ENCODE peak calls at places on chromosomes 5 and 9, in four cellular contexts. D is K562, G is A549, U is H1. A is an unnamed sample.

GRCh38 chr9:117414220-117414905 is 494 bp downstream of the ASTN2 start:
- DNase-seq in D (no peak), G (no peak), U (peak; percentile 79), A (no peak)

GRCh38 chr9:3912817-3913216 is 387.0 kb upstream of the RFX3 start:
- DNase-seq in D (no peak), G (no peak), U (no peak), A (no peak)

GRCh38 chr9:136273244-136273865 is 27.7 kb upstream of the QSOX2 start:
- DNase-seq in D (no peak), G (no peak), U (no peak), A (no peak)

GRCh38 chr9:5592231-5592630 is 36.7 kb upstream of the RIC1 start:
- DNase-seq in D (no peak), G (no peak), U (no peak), A (no peak)

GRCh38 chr5:52469835-52470234 is 317.9 kb upstream of the ITGA1 start:
- DNase-seq in D (no peak), G (no peak), U (no peak), A (no peak)

GRCh38 chr9:106467113-106467846 is 395.7 kb upstream of the ZNF462 start:
- DNase-seq in D (no peak), G (no peak), U (peak; percentile 59), A (no peak)

GRCh38 chr9:70093944-70094343 is 50.3 kb downstream of the MAMDC2 start:
- DNase-seq in D (no peak), G (no peak), U (no peak), A (no peak)

GRCh38 chr5:57316798-57317327 is 143.0 kb downstream of the GPBP1 start:
- DNase-seq in D (no peak), G (no peak), U (no peak), A (no peak)

GRCh38 chr5:139710370-139711066 is 62.4 kb downstream of the CXXC5 start:
- DNase-seq in D (peak; percentile 78), G (peak; percentile 47), U (peak; percentile 88), A (peak; percentile 73)
- TF ChIP-seq KDM1A in D (peak; percentile 43), G (no peak), U (no peak), A (no peak)

GRCh38 chr5:14242871-14243383 is 99.8 kb downstream of the TRIO start:
- DNase-seq in D (no peak), G (no peak), U (no peak), A (no peak)
- TF ChIP-seq PHF8 in D (no peak), G (no peak), U (no peak), A (no peak)

GRCh38 chr5:180253036-180253824 is 38.7 kb downstream of the MAPK9 start:
- DNase-seq in D (no peak), G (no peak), U (no peak), A (no peak)

GRCh38 chr5:180250329-180250728 is 41.3 kb upstream of the RASGEF1C start:
- DNase-seq in D (no peak), G (no peak), U (no peak), A (no peak)

GRCh38 chr5:180251141-180251540 is 40.7 kb downstream of the MAPK9 start:
- DNase-seq in D (no peak), G (no peak), U (no peak), A (no peak)

DNA sequence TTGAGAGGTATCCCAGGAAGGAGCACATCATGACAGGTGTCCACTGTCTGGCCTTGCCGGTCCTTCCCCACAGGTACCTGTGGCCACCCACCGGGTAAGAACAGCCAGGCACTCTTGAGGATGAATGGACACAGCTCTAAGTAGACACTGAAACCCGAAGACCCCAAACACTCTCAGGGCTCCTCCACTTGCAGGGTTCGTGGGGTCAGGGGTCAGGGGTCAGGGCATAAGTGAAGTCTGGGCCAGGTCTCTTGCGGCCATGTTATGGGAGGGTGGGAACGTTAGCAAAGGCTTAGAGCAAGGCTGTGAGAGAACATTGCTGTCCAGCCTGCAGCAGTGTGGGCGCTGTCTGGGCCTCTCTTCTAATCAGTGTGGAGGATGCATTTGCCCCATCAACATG is 40.0 kb downstream of the MAPK9 start:
- DNase-seq in D (no peak), G (no peak), U (no peak), A (no peak)
- H3K9me3 ChIP-seq in D (peaks cover 2% of the 10 kb centered on the region), G (peaks cover 93% of the 10 kb centered on the region), U (peaks cover 58% of the 10 kb centered on the region), A (peaks cover 47% of the 10 kb centered on the region)

GRCh38 chr5:177511796-177512675 is 2.4 kb upstream of the DOK3 start:
- DNase-seq in D (no peak), G (no peak), U (no peak), A (no peak)

GRCh38 chr5:177512736-177513380 is 3.2 kb upstream of the DOK3 start:
- DNase-seq in D (no peak), G (no peak), U (no peak), A (no peak)

GRCh38 chr5:177509991-177510566 is 453 bp upstream of the DOK3 start:
- DNase-seq in D (no peak), G (no peak), U (no peak), A (no peak)

GRCh38 chr5:177510567-177511053 is 984 bp upstream of the DOK3 start:
- DNase-seq in D (no peak), G (no peak), U (no peak), A (no peak)

DNA sequence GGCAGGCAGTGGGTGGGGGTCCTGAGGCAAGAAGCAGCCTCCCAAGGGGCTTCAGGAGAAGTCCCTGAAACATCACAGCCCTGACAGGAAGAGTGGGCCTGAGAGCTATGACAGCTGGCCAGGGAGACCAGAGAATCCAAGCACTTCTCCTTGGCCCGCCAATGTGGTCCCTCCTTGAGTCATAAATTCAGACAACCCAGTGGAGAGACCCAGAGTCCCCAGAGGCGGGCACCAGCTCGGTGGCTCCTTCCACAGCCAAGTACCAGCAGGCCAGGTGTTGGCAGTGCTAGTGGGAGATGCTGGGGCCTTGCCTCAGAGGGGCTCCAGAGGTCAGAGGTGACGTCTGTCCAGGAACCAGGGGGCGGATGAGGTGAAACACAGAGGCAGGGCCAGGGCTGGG is 1.6 kb upstream of the DOK3 start:
- DNase-seq in D (no peak), G (no peak), U (no peak), A (no peak)
- TF ChIP-seq KDM1A in D (no peak), G (no peak), U (no peak), A (no peak)

DNA sequence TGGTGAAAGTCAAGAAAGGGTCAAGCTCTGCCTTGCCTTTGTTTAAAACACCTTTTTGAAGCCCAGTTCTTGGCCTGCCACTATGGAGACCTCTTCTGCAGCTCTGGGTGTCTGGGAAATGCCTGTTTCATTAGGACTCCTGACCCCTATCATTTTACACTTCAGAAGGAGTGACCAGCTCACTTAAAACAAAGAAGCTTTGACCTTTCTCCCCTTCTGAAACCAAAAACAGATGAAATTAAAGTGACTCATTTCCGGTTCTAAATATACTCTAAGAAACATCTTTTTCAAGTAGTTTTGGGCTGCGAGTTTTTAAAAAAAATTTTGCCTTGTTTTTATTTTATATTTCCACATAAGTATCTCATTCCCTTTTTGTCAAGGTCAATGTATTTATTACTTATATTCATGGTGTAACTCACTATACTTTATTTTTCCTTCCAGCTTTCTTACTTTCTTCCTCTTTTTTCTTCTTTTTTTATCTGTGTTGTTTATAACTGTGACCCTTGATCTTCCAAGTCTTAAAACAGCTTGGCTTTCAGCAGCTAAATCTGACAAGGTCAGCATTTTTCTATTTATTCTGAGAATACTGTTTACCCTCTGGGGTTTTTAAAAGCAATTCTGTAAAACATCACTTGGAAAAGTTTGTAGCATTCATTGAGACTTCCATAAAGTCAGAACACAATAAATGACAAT is 673.0 kb downstream of the NR2F1-AS1 start:
- DNase-seq in D (no peak), G (no peak), U (no peak), A (peak; percentile 81)
- TF ChIP-seq PHF8 in D (no peak), G (no peak), U (no peak), A (no peak)

GRCh38 chr9:113057193-113057592 is 669 bp upstream of the ZFP37 start:
- DNase-seq in D (no peak), G (peak; percentile 5), U (no peak), A (peak; percentile 11)
- H3K9me3 ChIP-seq in D (no peaks in the 10 kb centered on the region), G (peaks cover 55% of the 10 kb centered on the region), U (peaks cover 22% of the 10 kb centered on the region), A (peaks cover 42% of the 10 kb centered on the region)

GRCh38 chr5:43039115-43039467 is 1.0 kb downstream of the ANXA2R start:
- DNase-seq in D (no peak), G (no peak), U (no peak), A (no peak)

GRCh38 chr5:43039468-43040286 is 442 bp downstream of the ANXA2R start:
- DNase-seq in D (peak; percentile 89), G (peak; percentile 58), U (peak; percentile 74), A (peak; percentile 50)

GRCh38 chr5:43037929-43038510 is 2.1 kb downstream of the ANXA2R start:
- DNase-seq in D (peak; percentile 49), G (no peak), U (no peak), A (no peak)

GRCh38 chr5:43036856-43037711 is 3.0 kb downstream of the ANXA2R start:
- DNase-seq in D (no peak), G (no peak), U (no peak), A (no peak)

GRCh38 chr5:43038523-43038989 is 1.6 kb downstream of the ANXA2R start:
- DNase-seq in D (peak; percentile 58), G (no peak), U (no peak), A (no peak)
- TF ChIP-seq KDM1A in D (no peak), G (no peak), U (no peak), A (no peak)

GRCh38 chr5:77492653-77493000 is 511 bp upstream of the WDR41 start:
- DNase-seq in D (no peak), G (no peak), U (no peak), A (no peak)
- TF ChIP-seq PHF8 in D (no peak), G (no peak), U (no peak), A (no peak)